ENCODE peak calls at places on chromosomes 6 and 20, in ten cellular contexts. W, X, V, Q, S, Z, E, I, D and R are unnamed samples.

GRCh38 chr6:141326426-141326825 is 806.3 kb upstream of the GJE1 start:
- DNase-seq in V (no peak), Q (no peak), W (no peak), Z (no peak), E (peak; percentile 99), X (no peak), D (no peak), S (no peak), I (peak; percentile 94), R (peak; percentile 99)

GRCh38 chr6:151239603-151240035 is at the start of gene AKAP12:
- DNase-seq in I (peak; percentile 28), W (peak; percentile 39), D (peak; percentile 58), E (peak; percentile 54), V (peak; percentile 24), Z (no peak), X (no peak), S (no peak), Q (no peak), R (no peak)

GRCh38 chr6:80522556-80522955 is 416.1 kb downstream of the BCKDHB start:
- DNase-seq in X (no peak), D (no peak), V (no peak), Q (no peak), S (no peak), W (no peak), Z (no peak), I (no peak), E (no peak), R (no peak)

GRCh38 chr6:130517444-130517931 is 151.7 kb downstream of the TMEM200A start:
- DNase-seq in X (no peak), Q (no peak), V (no peak), Z (no peak), D (no peak), E (peak; percentile 46), W (no peak), I (no peak), S (no peak), R (peak; percentile 95)

GRCh38 chr6:84346372-84346771 is 118.9 kb upstream of the CEP162 start:
- DNase-seq in X (no peak), Z (no peak), V (no peak), W (no peak), Q (no peak), S (no peak), E (peak; percentile 45), D (no peak), I (no peak), R (no peak)

GRCh38 chr6:75808507-75808906 is 59.5 kb downstream of the MYO6 start:
- DNase-seq in Z (no peak), X (no peak), W (no peak), S (no peak), Q (no peak), I (no peak), D (no peak), E (no peak), V (no peak), R (no peak)

GRCh38 chr6:44122821-44123220 is 4.4 kb downstream of the MRPL14 start:
- DNase-seq in I (no peak), Q (no peak), X (no peak), Z (no peak), S (no peak), E (peak; percentile 28), D (no peak), W (no peak), V (no peak), R (no peak)

GRCh38 chr6:15296735-15297134 is 50.9 kb downstream of the JARID2 start:
- DNase-seq in I (no peak), D (no peak), S (no peak), E (no peak), X (no peak), V (no peak), Z (no peak), Q (no peak), W (no peak), R (no peak)

GRCh38 chr6:123338394-123338793 is 298.4 kb downstream of the TRDN start:
- DNase-seq in E (no peak), I (no peak), V (no peak), S (no peak), X (no peak), Q (no peak), Z (no peak), W (no peak), D (peak; percentile 53), R (no peak)

GRCh38 chr6:117267766-117268534 is 2.6 kb downstream of the VGLL2 start:
- DNase-seq in I (no peak), S (no peak), D (peak; percentile 75), X (no peak), V (no peak), Q (no peak), W (no peak), Z (no peak), E (no peak), R (no peak)

GRCh38 chr6:142457638-142458406 is 156.0 kb downstream of the ADGRG6 start:
- DNase-seq in I (no peak), S (no peak), D (no peak), W (no peak), Q (no peak), V (no peak), X (no peak), E (no peak), Z (no peak), R (no peak)

GRCh38 chr20:39849664-39850063 is 839.4 kb downstream of the MAFB start:
- DNase-seq in V (peak; percentile 57), S (peak; percentile 67), X (peak; percentile 64), Z (no peak), I (no peak), E (peak; percentile 99), D (peak; percentile 89), Q (peak; percentile 57), W (no peak), R (peak; percentile 88)

GRCh38 chr6:89079611-89080213 is 839 bp upstream of the PNRC1 start:
- DNase-seq in Z (peak; percentile 35), X (no peak), V (peak; percentile 27), W (no peak), E (peak; percentile 85), S (peak; percentile 65), D (no peak), Q (peak; percentile 51), I (no peak), R (peak; percentile 62)

GRCh38 chr20:59664389-59665055 is 60.2 kb downstream of the PHACTR3 start:
- DNase-seq in D (no peak), W (no peak), S (no peak), X (no peak), V (no peak), I (no peak), Q (peak; percentile 15), Z (no peak), E (no peak), R (no peak)
- H3K9me3 ChIP-seq in D (no peaks in the 10 kb centered on the region), W (no peaks in the 10 kb centered on the region), S (no peaks in the 10 kb centered on the region), X (no peaks in the 10 kb centered on the region), V (no peaks in the 10 kb centered on the region), I (no peaks in the 10 kb centered on the region), Q (peaks cover 4% of the 10 kb centered on the region), Z (no peaks in the 10 kb centered on the region), E (no peaks in the 10 kb centered on the region), R (no peaks in the 10 kb centered on the region)

GRCh38 chr6:39793528-39793927 is 1.4 kb downstream of the DAAM2 start:
- DNase-seq in S (no peak), X (no peak), E (no peak), I (no peak), W (no peak), V (no peak), Q (no peak), Z (no peak), D (no peak), R (no peak)

GRCh38 chr6:39791850-39792500 is at the start of gene DAAM2:
- DNase-seq in E (peak; percentile 79), Z (no peak), Q (peak; percentile 50), V (peak; percentile 70), X (no peak), W (no peak), I (no peak), S (peak; percentile 72), D (peak; percentile 78), R (no peak)

GRCh38 chr6:39792501-39793450 is 600 bp downstream of the DAAM2 start:
- DNase-seq in W (no peak), Q (no peak), S (no peak), X (no peak), E (peak; percentile 27), V (peak; percentile 39), Z (no peak), I (no peak), D (peak; percentile 69), R (no peak)

GRCh38 chr6:39791311-39791710 is 865 bp upstream of the DAAM2 start:
- DNase-seq in D (no peak), Z (no peak), I (no peak), V (no peak), Q (peak; percentile 35), X (no peak), E (peak; percentile 45), S (no peak), W (no peak), R (no peak)

DNA sequence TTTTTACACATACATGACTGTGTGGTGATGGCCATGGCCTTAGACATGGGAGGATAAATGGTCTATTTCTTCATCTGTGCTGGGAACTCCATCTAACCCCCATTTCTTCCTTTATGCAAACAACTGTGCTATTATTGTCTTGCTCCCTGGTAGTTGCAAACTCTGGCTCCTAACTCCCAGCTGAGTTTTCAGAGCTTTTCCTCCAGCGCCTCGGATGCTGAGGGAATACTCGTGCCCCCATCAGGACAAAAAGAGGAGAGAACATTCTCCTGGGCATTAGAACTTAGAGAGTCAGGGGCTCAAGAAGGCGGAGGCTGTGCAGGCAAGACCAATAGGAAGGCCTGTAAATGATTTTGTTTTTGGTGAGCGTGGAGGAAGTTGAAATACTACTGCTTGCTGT is 2.1 kb downstream of the DAAM2 start:
- DNase-seq in V (no peak), X (no peak), Z (no peak), E (no peak), S (no peak), D (no peak), I (no peak), W (no peak), Q (no peak), R (no peak)
- H3K4me3 ChIP-seq in V (peak overlapping the region; percentile 60), X (no peak overlapping the region), Z (no peak overlapping the region), E (no peak overlapping the region), S (peak overlapping the region; percentile 62), D (peak overlapping the region; percentile 89), I (no peak overlapping the region), W (no peak overlapping the region), Q (no peak overlapping the region), R (no peak overlapping the region)

GRCh38 chr20:60428651-60429050 is 470.4 kb downstream of the CDH26 start:
- DNase-seq in Q (no peak), V (no peak), W (no peak), I (no peak), X (no peak), Z (no peak), S (no peak), D (no peak), E (no peak), R (no peak)
- H3K9me3 ChIP-seq in Q (no peaks in the 10 kb centered on the region), V (no peaks in the 10 kb centered on the region), W (no peaks in the 10 kb centered on the region), I (no peaks in the 10 kb centered on the region), X (no peaks in the 10 kb centered on the region), Z (no peaks in the 10 kb centered on the region), S (no peaks in the 10 kb centered on the region), D (no peaks in the 10 kb centered on the region), E (no peaks in the 10 kb centered on the region), R (no peaks in the 10 kb centered on the region)

DNA sequence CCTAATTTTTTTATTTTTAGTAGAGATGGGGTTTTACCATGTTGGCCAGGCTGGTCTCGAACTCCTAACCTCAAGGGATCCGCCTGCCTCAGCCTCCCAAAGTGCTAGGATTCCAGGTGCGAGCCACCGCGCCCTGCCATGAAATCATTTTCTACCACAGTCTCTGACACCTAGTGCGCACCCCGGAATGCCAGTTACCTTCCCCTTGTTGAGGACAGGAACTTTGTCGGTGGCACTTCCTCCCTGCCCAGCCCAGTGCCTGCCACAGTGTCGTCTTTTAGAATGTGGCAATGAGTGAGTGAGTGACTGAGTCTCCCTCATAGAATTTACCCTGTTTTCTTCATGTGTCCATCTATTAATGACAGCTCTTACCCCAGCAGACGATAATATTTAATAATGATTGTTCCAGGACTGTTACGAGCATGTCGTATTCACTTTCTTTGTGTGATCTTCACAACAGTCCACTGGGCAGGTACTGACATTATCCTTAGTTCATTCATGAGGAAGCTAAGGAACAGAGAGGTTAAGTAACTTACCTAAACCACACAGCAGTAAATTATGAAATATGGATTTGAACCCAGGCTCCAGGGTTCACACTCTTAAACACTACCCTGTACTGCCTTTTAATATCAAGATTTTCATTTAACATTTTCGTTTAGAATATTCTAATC is 1.8 kb downstream of the OSBPL2 start:
- DNase-seq in X (no peak), W (no peak), Q (no peak), D (no peak), S (peak; percentile 68), E (no peak), V (no peak), Z (no peak), I (no peak), R (no peak)
- H3K4me3 ChIP-seq in X (no peak overlapping the region), W (no peak overlapping the region), Q (no peak overlapping the region), D (peak overlapping the region; percentile 73), S (peak overlapping the region; percentile 73), E (no peak overlapping the region), V (no peak overlapping the region), Z (no peak overlapping the region), I (no peak overlapping the region), R (no peak overlapping the region)